ENCODE peak calls at places on chromosome 12, in nine cellular contexts. W is activated T-helper 1 cell treated with anti-CD3 and anti-CD28 coated beads, Interleukin-2, amount 50 U/mL, for 16 hours; J is spleen; Z is effector CD4-positive, alpha-beta T cell; R is CD8-positive, alpha-beta T cell; D is fibroblast of the conjunctiva; K is HTR-8/SVneo; A is amygdala; P is EL. Y is an unnamed sample.

GRCh38 chr12:115871714-115872113 is 405.8 kb downstream of the MED13L start:
- DNase-seq in J (no peak), R (no peak), P (peak; percentile 35), K (peak; percentile 31), Z (no peak), W (no peak), D (peak; percentile 6), A (no peak), Y (no peak)

GRCh38 chr12:64461634-64462414 is 9.9 kb downstream of the TBK1 start:
- DNase-seq in R (no peak), J (no peak), W (no peak), K (peak; percentile 51), D (no peak), A (no peak), Z (no peak), P (peak; percentile 92), Y (no peak)

GRCh38 chr12:104181313-104181712 is 34.3 kb upstream of the TXNRD1 start:
- DNase-seq in D (no peak), R (no peak), Z (no peak), A (no peak), P (peak; percentile 43), K (no peak), W (no peak), J (no peak), Y (peak; percentile 12)

GRCh38 chr12:53091756-53092155 is 5.7 kb upstream of the IGFBP6 start:
- DNase-seq in W (no peak), P (no peak), J (no peak), A (no peak), D (no peak), K (no peak), R (no peak), Z (no peak), Y (no peak)

GRCh38 chr12:122023339-122024131 is 1.9 kb downstream of the BCL7A start:
- DNase-seq in J (peak; percentile 79), D (peak; percentile 28), K (peak; percentile 50), A (peak; percentile 26), W (no peak), R (no peak), P (peak; percentile 66), Z (no peak), Y (peak; percentile 89)

GRCh38 chr12:29343022-29343799 is 37.8 kb downstream of the ERGIC2 start:
- DNase-seq in P (no peak), D (no peak), W (no peak), A (no peak), R (no peak), K (no peak), J (no peak), Z (no peak), Y (no peak)

GRCh38 chr12:121653999-121654398 is 15.5 kb downstream of the MORN3 start:
- DNase-seq in J (no peak), K (no peak), A (no peak), D (no peak), Z (no peak), P (no peak), W (no peak), R (no peak), Y (no peak)

GRCh38 chr12:121452356-121453021 is 52.6 kb downstream of the RNF34 start:
- DNase-seq in Z (no peak), J (no peak), D (no peak), W (no peak), A (no peak), K (no peak), R (no peak), P (no peak), Y (no peak)

GRCh38 chr12:104605685-104606084 is 148.9 kb downstream of the CHST11 start:
- DNase-seq in P (peak; percentile 58), R (no peak), K (no peak), A (peak; percentile 42), Z (no peak), D (no peak), J (no peak), W (no peak), Y (peak; percentile 34)

GRCh38 chr12:84355561-84355960 is 557.0 kb downstream of the SLC6A15 start:
- DNase-seq in Z (no peak), P (no peak), D (no peak), W (no peak), R (no peak), K (no peak), J (no peak), A (no peak), Y (no peak)

GRCh38 chr12:1313906-1314305 is 280.5 kb downstream of the FBXL14 start:
- DNase-seq in P (peak; percentile 24), R (no peak), Z (no peak), J (no peak), K (no peak), W (no peak), D (no peak), A (no peak), Y (no peak)

GRCh38 chr12:26119391-26119981 is 5.4 kb downstream of the BHLHE41 start:
- DNase-seq in Z (no peak), P (peak; percentile 58), K (no peak), J (no peak), R (no peak), D (peak; percentile 67), A (no peak), W (no peak), Y (no peak)

GRCh38 chr12:11968516-11968915 is 102.2 kb upstream of the BCL2L14 start:
- DNase-seq in J (no peak), W (no peak), Z (no peak), D (no peak), P (no peak), K (no peak), A (no peak), R (no peak), Y (no peak)

GRCh38 chr12:170361-171225 is 43.4 kb downstream of the SLC6A12 start:
- DNase-seq in J (no peak), P (no peak), D (no peak), A (no peak), K (no peak), R (no peak), Z (no peak), W (no peak), Y (no peak)

GRCh38 chr12:77047341-77048202 is 17.8 kb downstream of the E2F7 start:
- DNase-seq in K (no peak), W (no peak), P (no peak), Z (no peak), A (no peak), J (no peak), D (no peak), R (no peak), Y (no peak)

GRCh38 chr12:48296586-48297396 is 53.9 kb downstream of the ZNF641 start:
- DNase-seq in P (peak; percentile 56), W (no peak), A (peak; percentile 44), K (peak; percentile 19), J (peak; percentile 87), R (peak; percentile 47), D (peak; percentile 58), Z (no peak), Y (peak; percentile 88)

GRCh38 chr12:2283910-2284309 is 231.1 kb downstream of the CACNA1C start:
- DNase-seq in Z (no peak), J (no peak), R (no peak), A (no peak), W (no peak), K (no peak), P (peak; percentile 51), D (no peak), Y (no peak)

GRCh38 chr12:50006754-50007442 is 18.4 kb downstream of the RACGAP1 start:
- DNase-seq in Z (no peak), R (no peak), A (no peak), D (no peak), J (no peak), P (peak; percentile 63), K (no peak), W (no peak), Y (no peak)

GRCh38 chr12:114703060-114703493 is 19.1 kb upstream of the TBX3 start:
- DNase-seq in K (no peak), P (no peak), Z (no peak), J (no peak), W (no peak), R (no peak), D (no peak), A (no peak), Y (peak; percentile 53)

GRCh38 chr12:14399871-14400270 is 34.4 kb downstream of the ATF7IP start:
- DNase-seq in R (no peak), D (no peak), A (no peak), J (no peak), W (no peak), P (peak; percentile 81), Z (no peak), K (no peak), Y (no peak)

GRCh38 chr12:46671102-46671501 is 154.7 kb downstream of the SLC38A4 start:
- DNase-seq in J (no peak), D (no peak), R (no peak), W (no peak), P (no peak), K (no peak), A (no peak), Z (no peak), Y (no peak)

GRCh38 chr12:120093336-120093591 is 23.3 kb downstream of the RAB35 start:
- DNase-seq in P (no peak), A (no peak), Z (no peak), W (no peak), K (no peak), J (no peak), D (no peak), R (no peak), Y (no peak)

GRCh38 chr12:11092128-11092527 is at the start of gene TAS2R43:
- DNase-seq in J (no peak), Z (no peak), A (no peak), R (no peak), P (no peak), W (no peak), K (no peak), D (no peak), Y (no peak)